ENCODE peak calls at places on chromosomes 12 and 14, in five cellular contexts. S, J, T, W and R are unnamed samples.

GRCh38 chr14:69887740-69888657 is 8.8 kb downstream of the SMOC1 start:
- DNase-seq in S (no peak), J (peak), T (no peak), W (peak), R (no peak)

GRCh38 chr12:77847665-77848431 is 17.2 kb downstream of the NAV3 start:
- DNase-seq in S (no peak), J (peak), T (no peak), W (peak), R (no peak)

GRCh38 chr12:117522559-117522958 is 161.1 kb upstream of the NOS1 start:
- DNase-seq in S (no peak), J (no peak), T (no peak), W (peak), R (no peak)

GRCh38 chr14:22812744-22813143 is 2.5 kb downstream of the SLC7A7 start:
- DNase-seq in S (no peak), J (no peak), T (no peak), W (no peak), R (no peak)

GRCh38 chr12:71972441-71973074 is 33.9 kb downstream of the TPH2 start:
- DNase-seq in S (no peak), J (no peak), T (peak), W (no peak), R (no peak)

GRCh38 chr12:14777271-14777670 is 26.0 kb downstream of the WBP11 start:
- DNase-seq in S (peak), J (no peak), T (peak), W (peak), R (peak)

GRCh38 chr14:26872510-26872909 is 274.7 kb upstream of the NOVA1 start:
- DNase-seq in S (no peak), J (no peak), T (peak), W (peak), R (no peak)

GRCh38 chr14:34931206-34931605 is 51.6 kb upstream of the SRP54 start:
- DNase-seq in S (peak), J (no peak), T (no peak), W (peak), R (peak)

GRCh38 chr12:100737168-100737567 is 57.4 kb upstream of the ANO4 start:
- DNase-seq in S (no peak), J (peak), T (no peak), W (no peak), R (no peak)

GRCh38 chr12:132170094-132170636 is 25.9 kb downstream of the NOC4L start:
- DNase-seq in S (no peak), J (peak), T (no peak), W (peak), R (no peak)

GRCh38 chr12:80195143-80195726 is 95.9 kb downstream of the OTOGL start:
- DNase-seq in S (peak), J (peak), T (no peak), W (peak), R (no peak)

GRCh38 chr14:94144765-94145164 is 15.4 kb upstream of the IFI27L2 start:
- DNase-seq in S (no peak), J (peak), T (no peak), W (no peak), R (no peak)

GRCh38 chr12:101698782-101699347 is 1.4 kb downstream of the CHPT1 start:
- DNase-seq in S (no peak), J (peak), T (no peak), W (peak), R (no peak)

GRCh38 chr12:69065804-69066203 is 132.8 kb upstream of the CPM start:
- DNase-seq in S (peak), J (no peak), T (no peak), W (peak), R (no peak)

GRCh38 chr12:1821805-1822204 is 1.4 kb downstream of the LRTM2 start:
- DNase-seq in S (no peak), J (no peak), T (no peak), W (no peak), R (no peak)

GRCh38 chr14:99872786-99873440 is 79.7 kb downstream of the EML1 start:
- DNase-seq in S (no peak), J (peak), T (no peak), W (no peak), R (no peak)

GRCh38 chr12:93174048-93174447 is 203.7 kb upstream of the NUDT4 start:
- DNase-seq in S (no peak), J (peak), T (no peak), W (peak), R (no peak)

GRCh38 chr14:61296707-61297502 is 15.8 kb upstream of the TMEM30B start:
- DNase-seq in S (peak), J (peak), T (no peak), W (peak), R (no peak)

GRCh38 chr12:106140223-106140986 is 1.7 kb upstream of the NUAK1 start:
- DNase-seq in S (no peak), J (no peak), T (peak), W (no peak), R (no peak)

GRCh38 chr12:754871-755562 is 2.6 kb downstream of the WNK1 start:
- DNase-seq in S (peak), J (peak), T (no peak), W (peak), R (no peak)

GRCh38 chr14:32109676-32110075 is 32.6 kb downstream of the ARHGAP5 start:
- DNase-seq in S (no peak), J (peak), T (no peak), W (peak), R (no peak)

GRCh38 chr12:108117163-108117849 is 11.8 kb upstream of the WSCD2 start:
- DNase-seq in S (no peak), J (no peak), T (no peak), W (no peak), R (no peak)

GRCh38 chr12:14935031-14935430 is 3.3 kb downstream of the ERP27 start:
- DNase-seq in S (peak), J (no peak), T (peak), W (no peak), R (peak)

GRCh38 chr14:29805415-29806123 is 122.1 kb downstream of the PRKD1 start:
- DNase-seq in S (no peak), J (peak), T (peak), W (peak), R (no peak)

GRCh38 chr12:38116968-38117367 is 199.6 kb upstream of the ALG10B start:
- DNase-seq in S (no peak), J (no peak), T (no peak), W (no peak), R (no peak)

GRCh38 chr12:116878567-116879508 is 2.4 kb downstream of the HRK start:
- DNase-seq in S (peak), J (peak), T (no peak), W (peak), R (peak)

GRCh38 chr12:7832059-7832696 is 40.5 kb downstream of the SLC2A14 start:
- DNase-seq in S (peak), J (peak), T (peak), W (peak), R (no peak)

GRCh38 chr12:128790653-128791373 is 32.9 kb downstream of the SLC15A4 start:
- DNase-seq in S (no peak), J (no peak), T (no peak), W (peak), R (no peak)

GRCh38 chr14:97878206-97878605 is 1081.0 kb downstream of the VRK1 start:
- DNase-seq in S (peak), J (no peak), T (no peak), W (no peak), R (no peak)

GRCh38 chr12:47362131-47362686 is 282.4 kb upstream of the AMIGO2 start:
- DNase-seq in S (no peak), J (no peak), T (no peak), W (no peak), R (no peak)

GRCh38 chr12:29778531-29778930 is 5.2 kb downstream of the TMTC1 start:
- DNase-seq in S (no peak), J (no peak), T (no peak), W (no peak), R (no peak)

GRCh38 chr12:98421336-98421735 is 94.1 kb upstream of the TMPO start:
- DNase-seq in S (no peak), J (no peak), T (no peak), W (no peak), R (no peak)

GRCh38 chr12:67386869-67387570 is 117.9 kb downstream of the CAND1 start:
- DNase-seq in S (no peak), J (no peak), T (no peak), W (peak), R (no peak)

DNA sequence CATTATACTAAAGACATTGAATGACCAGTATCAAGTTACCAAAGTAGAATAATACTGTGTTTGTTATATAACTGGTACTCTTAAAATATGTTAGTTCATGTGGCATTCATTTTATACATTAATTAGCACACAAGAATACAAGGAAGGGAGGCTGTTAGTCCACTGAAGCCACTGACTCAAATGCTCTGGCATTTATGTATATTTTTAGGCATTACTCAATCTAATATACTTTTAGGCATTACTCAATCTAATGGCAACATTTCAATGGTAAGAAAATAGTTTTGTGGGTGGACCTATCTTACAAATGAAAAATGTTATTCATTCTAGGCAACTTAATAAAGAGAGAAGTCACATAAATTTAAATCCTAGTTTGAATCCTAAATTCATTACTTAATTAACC is 874.4 kb upstream of the USP15 start:
- DNase-seq in S (no peak), J (peak), T (no peak), W (peak), R (no peak)
- TF ChIP-seq CTCF in S (no peak), J (no peak), T (no peak), W (no peak), R (no peak)

GRCh38 chr14:89773644-89774316 is 180.8 kb downstream of the EFCAB11 start:
- DNase-seq in S (peak), J (no peak), T (peak), W (peak), R (no peak)
- H3K4me3 ChIP-seq in S (no peak), J (no peak), T (no peak), W (no peak), R (no peak)

DNA sequence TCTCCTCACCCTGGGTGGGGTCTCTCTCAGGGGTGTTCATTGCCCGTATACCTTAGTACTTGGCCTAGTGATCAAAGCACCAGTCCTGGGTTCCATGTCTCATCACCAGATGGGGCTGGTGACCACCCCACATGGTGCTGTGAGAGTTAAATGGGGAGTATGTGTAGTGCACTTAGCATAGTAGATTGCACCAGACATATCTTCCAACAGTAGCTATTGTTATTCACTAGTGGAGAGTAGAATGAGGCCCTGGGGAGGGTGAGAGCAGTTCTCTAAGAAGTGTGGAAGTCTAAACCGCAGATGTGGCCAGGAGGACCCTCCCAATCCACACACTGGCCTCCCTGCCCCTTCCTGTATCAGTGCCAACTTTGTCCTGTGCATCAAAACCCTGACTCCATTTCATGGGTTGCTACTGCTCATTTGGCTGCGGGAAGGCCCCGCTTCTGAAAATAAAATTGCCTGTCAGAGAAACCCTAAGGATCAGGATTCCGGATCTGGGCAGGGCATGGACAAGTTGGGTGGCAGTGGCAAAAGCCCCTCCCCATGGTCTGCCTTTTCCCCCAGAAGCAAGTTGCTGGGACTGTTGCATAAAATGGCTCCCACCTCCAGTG is 4.4 kb downstream of the CD9 start:
- DNase-seq in S (no peak), J (no peak), T (no peak), W (peak), R (no peak)
- TF ChIP-seq CTCF in S (no peak), J (peak), T (no peak), W (no peak), R (no peak)

GRCh38 chr14:38868415-38869290 is 234.4 kb downstream of the SEC23A start:
- DNase-seq in S (no peak), J (no peak), T (no peak), W (no peak), R (no peak)
- H3K4me3 ChIP-seq in S (no peak), J (no peak), T (no peak), W (no peak), R (no peak)

DNA sequence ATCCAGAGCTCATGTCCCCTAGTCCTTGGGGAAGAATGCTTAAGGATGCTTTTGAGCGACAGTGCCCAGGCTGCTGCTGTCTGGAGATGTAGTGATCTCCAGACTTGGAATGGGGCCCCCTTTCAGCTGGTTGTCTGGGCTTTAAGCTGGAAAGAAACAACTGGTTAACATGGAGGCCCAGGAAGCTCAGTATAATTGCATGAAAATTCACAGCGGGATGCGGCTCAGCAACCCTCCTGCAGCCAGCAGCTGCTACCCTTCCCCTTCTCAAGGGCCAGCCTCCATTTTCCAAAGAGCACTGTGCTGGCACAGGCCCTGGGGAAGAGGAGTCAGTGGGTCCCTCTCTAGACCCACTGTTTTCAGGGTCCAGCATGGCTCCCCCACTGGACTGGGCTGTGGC is 26.3 kb downstream of the RAB35 start:
- DNase-seq in S (no peak), J (no peak), T (no peak), W (no peak), R (no peak)
- TF ChIP-seq CTCF in S (no peak), J (no peak), T (no peak), W (no peak), R (no peak)